ENCODE peak calls at places on chromosomes 2 and 18, in ten cellular contexts. One of them, this sample, is unnamed.
A peak's percentile ranks its signal among the peaks of the same experiment; 100 is the strongest.

GRCh38 chr2:189109921-189110397 is 69.6 kb downstream of the COL5A2 start:
- DNase-seq in heart left ventricle: no peak
- DNase-seq in left lung: no peak
- DNase-seq in cardiac muscle cell: peak; percentile 43
- DNase-seq in ACHN: peak; percentile 79
- DNase-seq in GM23248: no peak
- DNase-seq in GM23338: peak; percentile 34
- DNase-seq in Daoy: no peak
- DNase-seq in endothelial cell of umbilical vein: no peak
- DNase-seq in B cell: no peak
- DNase-seq in this sample: no peak

GRCh38 chr2:191677091-191677645 is 768 bp upstream of the NABP1 start:
- DNase-seq in GM23338: peak; percentile 27
- DNase-seq in endothelial cell of umbilical vein: peak; percentile 74
- DNase-seq in ACHN: peak; percentile 80
- DNase-seq in left lung: no peak
- DNase-seq in heart left ventricle: no peak
- DNase-seq in Daoy: peak; percentile 60
- DNase-seq in GM23248: peak; percentile 93
- DNase-seq in B cell: peak; percentile 20
- DNase-seq in cardiac muscle cell: peak; percentile 94
- DNase-seq in this sample: peak; percentile 50

GRCh38 chr18:36640005-36640952 is 188.5 kb downstream of the TPGS2 start:
- DNase-seq in Daoy: no peak
- DNase-seq in GM23338: no peak
- DNase-seq in GM23248: peak; percentile 48
- DNase-seq in endothelial cell of umbilical vein: no peak
- DNase-seq in B cell: no peak
- DNase-seq in cardiac muscle cell: peak; percentile 34
- DNase-seq in left lung: no peak
- DNase-seq in heart left ventricle: no peak
- DNase-seq in ACHN: no peak
- DNase-seq in this sample: no peak

GRCh38 chr2:128262315-128263253 is 56.1 kb downstream of the HS6ST1 start:
- DNase-seq in left lung: no peak
- DNase-seq in GM23248: no peak
- DNase-seq in endothelial cell of umbilical vein: no peak
- DNase-seq in cardiac muscle cell: no peak
- DNase-seq in heart left ventricle: no peak
- DNase-seq in ACHN: no peak
- DNase-seq in Daoy: no peak
- DNase-seq in GM23338: no peak
- DNase-seq in B cell: no peak
- DNase-seq in this sample: peak; percentile 12

GRCh38 chr2:134002391-134002790 is 251.5 kb upstream of the MGAT5 start:
- DNase-seq in GM23338: no peak
- DNase-seq in ACHN: no peak
- DNase-seq in B cell: no peak
- DNase-seq in endothelial cell of umbilical vein: no peak
- DNase-seq in GM23248: no peak
- DNase-seq in left lung: no peak
- DNase-seq in Daoy: no peak
- DNase-seq in heart left ventricle: no peak
- DNase-seq in cardiac muscle cell: no peak
- DNase-seq in this sample: no peak

GRCh38 chr2:112642961-112643360 is 2.8 kb upstream of the SLC20A1 start:
- DNase-seq in ACHN: no peak
- DNase-seq in Daoy: peak; percentile 26
- DNase-seq in endothelial cell of umbilical vein: no peak
- DNase-seq in B cell: no peak
- DNase-seq in GM23338: no peak
- DNase-seq in heart left ventricle: no peak
- DNase-seq in GM23248: peak; percentile 54
- DNase-seq in cardiac muscle cell: no peak
- DNase-seq in left lung: no peak
- DNase-seq in this sample: no peak

GRCh38 chr18:54204883-54205282 is 19.6 kb downstream of the MBD2 start:
- DNase-seq in ACHN: no peak
- DNase-seq in left lung: no peak
- DNase-seq in heart left ventricle: no peak
- DNase-seq in GM23338: no peak
- DNase-seq in GM23248: no peak
- DNase-seq in Daoy: no peak
- DNase-seq in B cell: no peak
- DNase-seq in endothelial cell of umbilical vein: no peak
- DNase-seq in cardiac muscle cell: no peak
- DNase-seq in this sample: no peak

GRCh38 chr2:241112592-241112991 is 10.5 kb upstream of the MTERF4 start:
- DNase-seq in Daoy: no peak
- DNase-seq in GM23248: no peak
- DNase-seq in left lung: no peak
- DNase-seq in cardiac muscle cell: no peak
- DNase-seq in ACHN: no peak
- DNase-seq in GM23338: no peak
- DNase-seq in endothelial cell of umbilical vein: no peak
- DNase-seq in heart left ventricle: no peak
- DNase-seq in B cell: no peak
- DNase-seq in this sample: no peak

GRCh38 chr2:18619091-18619490 is 29.7 kb upstream of the NT5C1B start:
- DNase-seq in ACHN: no peak
- DNase-seq in endothelial cell of umbilical vein: no peak
- DNase-seq in GM23338: no peak
- DNase-seq in cardiac muscle cell: no peak
- DNase-seq in B cell: no peak
- DNase-seq in Daoy: no peak
- DNase-seq in GM23248: no peak
- DNase-seq in left lung: no peak
- DNase-seq in heart left ventricle: no peak
- DNase-seq in this sample: no peak

GRCh38 chr18:60259052-60259681 is 113.4 kb downstream of the MC4R start:
- DNase-seq in endothelial cell of umbilical vein: no peak
- DNase-seq in GM23338: no peak
- DNase-seq in B cell: peak; percentile 10
- DNase-seq in cardiac muscle cell: peak; percentile 24
- DNase-seq in Daoy: peak; percentile 20
- DNase-seq in ACHN: no peak
- DNase-seq in heart left ventricle: no peak
- DNase-seq in left lung: no peak
- DNase-seq in GM23248: peak; percentile 18
- DNase-seq in this sample: no peak

GRCh38 chr2:26849056-26850001 is 1.4 kb downstream of the DPYSL5 start:
- DNase-seq in GM23248: no peak
- DNase-seq in cardiac muscle cell: no peak
- DNase-seq in B cell: peak; percentile 41
- DNase-seq in GM23338: peak; percentile 82
- DNase-seq in Daoy: no peak
- DNase-seq in ACHN: no peak
- DNase-seq in left lung: peak; percentile 78
- DNase-seq in endothelial cell of umbilical vein: no peak
- DNase-seq in heart left ventricle: no peak
- DNase-seq in this sample: no peak